ENCODE peak calls at places on chromosomes 6 and 20, in five cellular contexts. E is Kasumi-1; T is thoracic aorta; C is foreskin fibroblast; H is CD8-positive, alpha-beta T cell. B is an unnamed sample.

GRCh38 chr20:43662943-43663655 is 3.8 kb upstream of the MYBL2 start:
- DNase-seq in E (no peak), T (no peak), C (peak; percentile 41), H (no peak), B (no peak)

GRCh38 chr6:141265748-141266647 is 866.7 kb upstream of the GJE1 start:
- DNase-seq in E (no peak), T (no peak), C (no peak), H (no peak), B (no peak)

GRCh38 chr6:70210462-70210861 is 92.4 kb downstream of the COL9A1 start:
- DNase-seq in E (peak; percentile 32), T (no peak), C (no peak), H (no peak), B (no peak)

GRCh38 chr6:167510648-167511047 is 185.8 kb downstream of the TTLL2 start:
- DNase-seq in E (no peak), T (no peak), C (no peak), H (no peak), B (no peak)

GRCh38 chr6:7108964-7109836 is 1.4 kb downstream of the RREB1 start:
- DNase-seq in E (peak; percentile 66), T (peak; percentile 19), C (peak; percentile 67), H (peak; percentile 51), B (peak; percentile 19)

GRCh38 chr6:36853325-36853724 is 14.1 kb upstream of the CPNE5 start:
- DNase-seq in E (peak; percentile 96), T (peak; percentile 53), C (peak; percentile 89), H (no peak), B (peak; percentile 43)

GRCh38 chr20:62305149-62305764 is 2.5 kb downstream of the ADRM1 start:
- DNase-seq in E (peak; percentile 83), T (no peak), C (no peak), H (no peak), B (no peak)

GRCh38 chr20:31833130-31833930 is 12.1 kb downstream of the FOXS1 start:
- DNase-seq in E (no peak), T (no peak), C (no peak), H (peak; percentile 66), B (no peak)

GRCh38 chr6:144899161-144899560 is 614.0 kb downstream of the UTRN start:
- DNase-seq in E (no peak), T (no peak), C (peak; percentile 76), H (no peak), B (no peak)

GRCh38 chr6:133241088-133241900 is at the start of gene EYA4:
- DNase-seq in E (no peak), T (no peak), C (no peak), H (no peak), B (no peak)

GRCh38 chr20:54643761-54644160 is 168.4 kb downstream of the DOK5 start:
- DNase-seq in E (no peak), T (no peak), C (peak; percentile 62), H (no peak), B (peak; percentile 17)

GRCh38 chr6:118660218-118660569 is 8.8 kb upstream of the CEP85L start:
- DNase-seq in E (no peak), T (no peak), C (no peak), H (peak; percentile 67), B (no peak)

B was measured in ascending aorta.